ENCODE peak calls at places on chromosomes 13 and 19, in six cellular contexts. S is IMR-90, O is neuronal stem cell, Y is H1, N is mesenchymal stem cell, W is trophoblast cell. K is an unnamed sample.

GRCh38 chr19:44960906-44961734 is 5.9 kb downstream of the CLPTM1 start:
- DNase-seq in S (no peak), O (no peak), Y (no peak), N (no peak), W (no peak), K (no peak)

GRCh38 chr13:48808689-48809088 is 155.0 kb downstream of the CYSLTR2 start:
- DNase-seq in S (peak; percentile 76), O (no peak), Y (no peak), N (peak; percentile 68), W (no peak), K (no peak)

GRCh38 chr19:4184718-4185352 is 2.3 kb downstream of the ANKRD24 start:
- DNase-seq in S (no peak), O (no peak), Y (no peak), N (no peak), W (no peak), K (no peak)

GRCh38 chr13:88014527-88014926 is 343.4 kb downstream of the SLITRK5 start:
- DNase-seq in S (no peak), O (no peak), Y (no peak), N (no peak), W (no peak), K (no peak)

GRCh38 chr13:99425485-99426341 is 75.6 kb upstream of the TM9SF2 start:
- DNase-seq in S (no peak), O (no peak), Y (no peak), N (no peak), W (no peak), K (no peak)

GRCh38 chr13:46846736-46847135 is 49.8 kb upstream of the ESD start:
- DNase-seq in S (no peak), O (no peak), Y (no peak), N (no peak), W (no peak), K (no peak)

GRCh38 chr13:94431987-94432386 is 47.5 kb downstream of the DCT start:
- DNase-seq in S (no peak), O (no peak), Y (no peak), N (no peak), W (no peak), K (no peak)

GRCh38 chr13:36880961-36881360 is 39.1 kb downstream of the SMAD9 start:
- DNase-seq in S (peak; percentile 15), O (no peak), Y (no peak), N (no peak), W (no peak), K (no peak)

GRCh38 chr13:20401586-20401957 is 124.1 kb downstream of the CRYL1 start:
- DNase-seq in S (no peak), O (no peak), Y (no peak), N (no peak), W (no peak), K (no peak)

GRCh38 chr13:26412263-26412662 is 145.2 kb upstream of the WASF3 start:
- DNase-seq in S (no peak), O (no peak), Y (no peak), N (no peak), W (no peak), K (no peak)

GRCh38 chr19:19587776-19588175 is 30.7 kb downstream of the PBX4 start:
- DNase-seq in S (no peak), O (no peak), Y (no peak), N (no peak), W (no peak), K (no peak)

GRCh38 chr13:24670927-24671326 is 9.3 kb upstream of the ATP12A start:
- DNase-seq in S (no peak), O (peak; percentile 45), Y (no peak), N (peak; percentile 52), W (peak; percentile 38), K (peak; percentile 93)

GRCh38 chr19:34428549-34429285 is 536 bp downstream of the UBA2 start:
- DNase-seq in S (peak; percentile 17), O (peak; percentile 15), Y (peak; percentile 52), N (peak; percentile 64), W (peak; percentile 42), K (peak; percentile 36)

GRCh38 chr13:40060318-40061007 is 405.0 kb downstream of the COG6 start:
- DNase-seq in S (no peak), O (no peak), Y (no peak), N (no peak), W (no peak), K (no peak)

GRCh38 chr13:62167650-62168172 is 752.1 kb upstream of the PCDH20 start:
- DNase-seq in S (no peak), O (no peak), Y (no peak), N (no peak), W (no peak), K (no peak)

GRCh38 chr19:46784262-46785053 is 3.9 kb downstream of the SLC1A5 start:
- DNase-seq in S (peak; percentile 95), O (peak; percentile 29), Y (peak; percentile 69), N (peak; percentile 93), W (peak; percentile 69), K (peak; percentile 97)

GRCh38 chr19:56966225-56966696 is 125.7 kb upstream of the PEG3 start:
- DNase-seq in S (no peak), O (no peak), Y (no peak), N (no peak), W (peak; percentile 12), K (peak; percentile 36)

GRCh38 chr13:108288741-108289140 is 19.2 kb downstream of the TNFSF13B start:
- DNase-seq in S (no peak), O (no peak), Y (no peak), N (no peak), W (no peak), K (no peak)

GRCh38 chr13:20428666-20429644 is 96.7 kb downstream of the CRYL1 start:
- DNase-seq in S (peak; percentile 61), O (no peak), Y (no peak), N (no peak), W (no peak), K (no peak)

GRCh38 chr19:6527893-6528543 is 2.8 kb upstream of the TNFSF9 start:
- DNase-seq in S (no peak), O (no peak), Y (no peak), N (no peak), W (no peak), K (no peak)

GRCh38 chr19:42422092-42422575 is 5.1 kb downstream of the LIPE start:
- DNase-seq in S (no peak), O (no peak), Y (no peak), N (no peak), W (no peak), K (no peak)

GRCh38 chr19:41795031-41795461 is 1.3 kb upstream of the CEACAM3 start:
- DNase-seq in S (peak; percentile 16), O (peak; percentile 30), Y (peak; percentile 66), N (peak; percentile 27), W (peak; percentile 8), K (peak; percentile 57)

DNA sequence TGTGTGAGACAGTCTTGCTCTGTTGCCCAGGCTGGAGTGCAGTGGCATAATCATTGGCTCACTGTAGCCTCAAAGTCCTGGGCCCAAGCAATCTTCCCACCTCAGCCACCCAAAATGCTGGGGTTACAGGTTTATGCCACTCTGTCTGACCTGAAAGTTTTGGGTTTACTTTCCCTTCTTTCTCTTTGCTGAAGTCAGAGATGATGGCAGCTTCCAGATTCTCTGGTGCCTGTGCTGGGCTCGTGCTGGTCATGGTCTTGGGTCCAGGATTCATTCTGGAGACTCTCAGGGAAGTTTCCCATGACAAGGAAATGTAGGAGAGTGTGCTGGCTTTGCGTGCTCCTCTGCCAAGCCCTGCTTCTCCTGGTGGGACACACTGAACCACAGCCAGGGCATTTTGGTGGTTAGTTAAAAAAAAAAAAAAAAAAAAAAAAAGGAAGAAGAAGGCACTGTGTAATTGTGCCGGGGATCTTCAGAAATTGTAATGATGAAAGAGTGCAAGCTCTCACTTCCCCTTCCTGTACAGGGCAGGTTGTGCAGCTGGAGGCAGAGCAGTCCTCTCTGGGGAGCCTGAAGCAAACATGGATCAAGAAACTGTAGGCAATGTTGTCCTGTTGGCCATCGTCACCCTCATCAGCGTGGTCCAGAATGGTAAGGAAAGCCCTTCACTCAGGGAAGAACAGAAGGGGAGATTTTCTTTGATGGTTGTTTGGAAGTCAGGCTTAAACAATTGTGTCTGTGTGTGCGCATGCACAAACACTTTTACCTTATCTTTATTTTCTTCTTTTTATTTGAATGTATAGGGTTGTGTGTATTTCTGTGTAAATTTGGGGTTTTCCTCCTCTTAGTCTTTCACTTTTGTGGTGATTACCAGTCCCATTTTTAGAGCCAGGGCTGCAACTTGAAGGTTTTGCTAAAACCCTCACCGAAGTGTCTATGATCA is at the start of gene ALOX5AP:
- DNase-seq in S (no peak), O (no peak), Y (no peak), N (no peak), W (no peak), K (no peak)
- H3K4me3 ChIP-seq in S (no peak within 1 kb of the TSS), O (no peak within 1 kb of the TSS), Y (no peak within 1 kb of the TSS), N (no peak within 1 kb of the TSS), W (no peak within 1 kb of the TSS), K (no peak within 1 kb of the TSS)

DNA sequence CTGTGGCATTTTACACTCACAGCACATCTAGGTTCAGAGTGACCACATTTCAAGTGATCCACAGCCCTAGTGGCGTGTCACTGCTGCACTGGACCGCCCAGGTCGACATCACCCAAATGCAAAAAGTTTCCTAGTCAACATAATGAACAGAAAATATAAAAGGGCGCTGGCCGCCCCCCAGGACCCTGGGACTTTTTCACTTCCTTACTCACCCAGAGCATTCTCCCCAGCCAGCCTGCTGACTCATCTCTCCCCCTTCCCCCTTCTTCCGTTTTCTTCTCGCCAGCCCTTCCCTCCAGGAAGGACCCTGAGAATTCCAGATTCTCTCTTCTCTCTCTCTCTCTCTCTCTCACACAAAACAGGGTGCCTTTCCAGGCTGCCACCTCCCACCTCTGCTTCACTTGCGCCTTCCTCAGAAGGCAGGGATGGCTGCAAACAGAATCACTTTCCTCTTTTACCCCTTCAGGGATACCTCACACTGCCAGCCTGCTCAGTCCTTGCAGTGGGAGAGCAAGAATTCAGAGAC is 21.0 kb upstream of the GRWD1 start:
- DNase-seq in S (peak; percentile 72), O (no peak), Y (no peak), N (peak; percentile 87), W (no peak), K (peak; percentile 86)
- H2AK5ac ChIP-seq in S (peak overlapping the region; percentile 79), O (no peak overlapping the region), Y (no peak overlapping the region), N (no peak overlapping the region), W (no peak overlapping the region), K (no peak overlapping the region)

DNA sequence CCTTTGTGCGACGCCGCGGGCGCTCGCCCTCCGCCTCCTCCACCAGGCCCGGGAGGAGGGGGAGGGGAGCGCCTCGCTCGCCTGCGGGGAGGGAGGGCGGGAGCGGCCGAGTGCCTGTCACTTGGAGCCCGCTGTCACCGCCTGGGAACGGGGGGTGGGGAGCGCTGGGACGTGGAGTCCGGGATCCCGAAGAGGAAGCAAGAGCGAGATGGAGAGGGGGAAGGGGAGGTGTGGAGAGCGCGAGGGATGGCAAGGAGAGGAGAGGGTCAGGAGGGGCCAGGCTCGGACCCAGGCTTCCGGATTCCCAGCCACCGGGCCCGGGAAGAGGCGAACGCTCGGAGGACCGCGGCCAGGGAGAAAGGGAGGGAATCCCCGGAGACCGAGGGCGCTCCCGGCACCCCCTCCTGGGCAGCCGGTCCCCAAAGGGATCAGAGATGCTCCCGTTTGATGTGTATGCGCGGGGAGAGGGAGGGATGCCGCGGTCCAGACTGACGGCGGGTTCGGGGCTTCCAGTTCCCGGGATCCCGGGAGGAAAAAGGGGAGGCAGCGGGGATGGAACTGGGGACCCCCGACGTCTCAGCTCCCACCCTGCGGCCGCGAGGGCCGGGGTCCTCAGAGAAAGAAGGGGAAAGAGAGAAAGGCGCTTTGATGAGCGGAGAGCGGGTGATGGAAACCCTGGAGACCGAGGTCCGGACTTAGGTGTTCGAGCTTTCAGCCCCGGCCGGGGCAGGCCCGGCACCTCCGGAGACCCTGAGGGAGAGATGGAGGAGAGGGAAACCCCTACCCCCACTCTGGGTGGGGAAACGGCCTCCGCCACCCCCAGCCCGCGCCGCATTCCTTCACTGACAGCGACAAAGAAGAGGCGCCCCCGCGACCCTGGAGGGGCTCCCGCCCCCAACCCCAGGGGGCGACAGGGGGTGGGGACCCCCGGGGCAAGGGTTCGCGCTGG is 4.7 kb upstream of the DPF1 start:
- DNase-seq in S (no peak), O (no peak), Y (peak; percentile 78), N (no peak), W (no peak), K (peak; percentile 63)
- H3K4me3 ChIP-seq in S (peak overlapping the region; percentile 27), O (peak overlapping the region; percentile 80), Y (peak overlapping the region; percentile 60), N (peak overlapping the region; percentile 29), W (no peak overlapping the region), K (no peak overlapping the region)

GRCh38 chr19:8239528-8240273 is 30.5 kb downstream of the CERS4 start:
- DNase-seq in S (no peak), O (no peak), Y (no peak), N (no peak), W (no peak), K (no peak)
- H2AK5ac ChIP-seq in S (no peak overlapping the region), O (no peak overlapping the region), Y (no peak overlapping the region), N (peak overlapping the region; percentile 27), W (no peak overlapping the region), K (no peak overlapping the region)

K was measured in mesendoderm.